ENCODE peak calls at places on chromosomes 7 and 10, in eight cellular contexts. One of them, this sample, is unnamed.

GRCh38 chr7:106281919-106282318 is 2.9 kb downstream of the NAMPT start:
- DNase-seq in RWPE1: no peak
- DNase-seq in CD8-positive, alpha-beta T cell: no peak
- DNase-seq in upper lobe of left lung: no peak
- DNase-seq in AG04450: no peak
- DNase-seq in astrocyte of the cerebellum: no peak
- DNase-seq in fibroblast of mammary gland: no peak
- DNase-seq in colonic mucosa: no peak
- DNase-seq in this sample: no peak

GRCh38 chr10:114313139-114313538 is 74.1 kb downstream of the VWA2 start:
- DNase-seq in AG04450: no peak
- DNase-seq in upper lobe of left lung: no peak
- DNase-seq in fibroblast of mammary gland: no peak
- DNase-seq in RWPE1: no peak
- DNase-seq in colonic mucosa: no peak
- DNase-seq in CD8-positive, alpha-beta T cell: no peak
- DNase-seq in astrocyte of the cerebellum: no peak
- DNase-seq in this sample: no peak

GRCh38 chr10:64518456-64518855 is 997.3 kb downstream of the REEP3 start:
- DNase-seq in fibroblast of mammary gland: no peak
- DNase-seq in RWPE1: no peak
- DNase-seq in AG04450: no peak
- DNase-seq in colonic mucosa: no peak
- DNase-seq in astrocyte of the cerebellum: no peak
- DNase-seq in CD8-positive, alpha-beta T cell: no peak
- DNase-seq in upper lobe of left lung: no peak
- DNase-seq in this sample: no peak

GRCh38 chr7:107860981-107861652 is 29.9 kb upstream of the DLD start:
- DNase-seq in CD8-positive, alpha-beta T cell: no peak
- DNase-seq in RWPE1: no peak
- DNase-seq in colonic mucosa: peak; percentile 51
- DNase-seq in AG04450: no peak
- DNase-seq in upper lobe of left lung: no peak
- DNase-seq in fibroblast of mammary gland: no peak
- DNase-seq in astrocyte of the cerebellum: peak; percentile 85
- DNase-seq in this sample: no peak

GRCh38 chr7:121505021-121505420 is 108.9 kb upstream of the FAM3C start:
- DNase-seq in colonic mucosa: no peak
- DNase-seq in RWPE1: no peak
- DNase-seq in AG04450: no peak
- DNase-seq in astrocyte of the cerebellum: no peak
- DNase-seq in fibroblast of mammary gland: peak; percentile 74
- DNase-seq in CD8-positive, alpha-beta T cell: no peak
- DNase-seq in upper lobe of left lung: no peak
- DNase-seq in this sample: no peak

GRCh38 chr7:132073920-132074589 is 502.2 kb downstream of the PLXNA4 start:
- DNase-seq in astrocyte of the cerebellum: no peak
- DNase-seq in AG04450: no peak
- DNase-seq in RWPE1: no peak
- DNase-seq in upper lobe of left lung: no peak
- DNase-seq in CD8-positive, alpha-beta T cell: no peak
- DNase-seq in fibroblast of mammary gland: no peak
- DNase-seq in colonic mucosa: no peak
- DNase-seq in this sample: no peak

GRCh38 chr10:98378722-98379121 is 36.3 kb downstream of the PYROXD2 start:
- DNase-seq in CD8-positive, alpha-beta T cell: no peak
- DNase-seq in RWPE1: no peak
- DNase-seq in upper lobe of left lung: no peak
- DNase-seq in fibroblast of mammary gland: peak; percentile 24
- DNase-seq in AG04450: peak; percentile 74
- DNase-seq in colonic mucosa: no peak
- DNase-seq in astrocyte of the cerebellum: no peak
- DNase-seq in this sample: no peak

GRCh38 chr7:116169060-116169459 is 41.3 kb upstream of the TES start:
- DNase-seq in fibroblast of mammary gland: peak; percentile 59
- DNase-seq in astrocyte of the cerebellum: peak; percentile 32
- DNase-seq in CD8-positive, alpha-beta T cell: no peak
- DNase-seq in AG04450: peak; percentile 42
- DNase-seq in colonic mucosa: no peak
- DNase-seq in RWPE1: no peak
- DNase-seq in upper lobe of left lung: no peak
- DNase-seq in this sample: no peak

GRCh38 chr7:144398291-144398690 is 5.2 kb downstream of the NOBOX start:
- DNase-seq in astrocyte of the cerebellum: no peak
- DNase-seq in CD8-positive, alpha-beta T cell: no peak
- DNase-seq in AG04450: no peak
- DNase-seq in upper lobe of left lung: no peak
- DNase-seq in RWPE1: no peak
- DNase-seq in colonic mucosa: no peak
- DNase-seq in fibroblast of mammary gland: no peak
- DNase-seq in this sample: no peak

GRCh38 chr10:100167521-100168312 is 18.1 kb downstream of the ERLIN1 start:
- DNase-seq in CD8-positive, alpha-beta T cell: no peak
- DNase-seq in fibroblast of mammary gland: no peak
- DNase-seq in colonic mucosa: no peak
- DNase-seq in AG04450: no peak
- DNase-seq in astrocyte of the cerebellum: no peak
- DNase-seq in RWPE1: no peak
- DNase-seq in upper lobe of left lung: no peak
- DNase-seq in this sample: no peak

DNA sequence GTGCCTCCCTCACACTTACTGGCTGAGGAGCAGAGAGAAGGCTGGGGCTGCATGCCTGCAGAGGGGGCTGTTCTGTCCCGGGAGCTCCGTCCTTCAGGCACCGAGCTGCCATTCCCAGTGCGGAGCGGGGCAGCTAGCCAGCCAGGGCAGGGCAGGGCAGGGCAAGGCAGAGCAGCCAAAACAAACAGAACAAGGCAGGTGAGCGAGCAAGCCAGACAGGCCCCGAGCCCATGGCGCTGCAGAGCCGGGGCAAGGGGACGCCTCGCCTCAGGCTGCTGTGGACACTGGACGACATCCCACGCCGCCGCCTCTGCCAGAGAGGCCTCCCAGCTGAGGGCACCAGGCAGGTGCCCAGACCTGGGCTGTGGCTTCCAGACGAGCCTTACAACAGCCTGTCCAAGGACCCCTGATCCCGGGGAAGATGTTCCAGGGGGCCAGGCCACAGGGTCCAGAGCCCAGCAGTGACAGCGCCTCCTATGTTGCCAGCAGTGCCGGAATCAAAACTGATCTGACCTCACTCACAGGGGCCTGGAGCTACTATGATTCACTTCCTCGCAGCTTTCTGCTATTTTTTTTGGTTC is 8.2 kb upstream of the NDST2 start:
- DNase-seq in colonic mucosa: peak; percentile 87
- DNase-seq in astrocyte of the cerebellum: no peak
- DNase-seq in RWPE1: peak; percentile 72
- DNase-seq in AG04450: no peak
- DNase-seq in CD8-positive, alpha-beta T cell: no peak
- DNase-seq in upper lobe of left lung: peak; percentile 87
- DNase-seq in fibroblast of mammary gland: peak; percentile 41
- DNase-seq in this sample: no peak
- TF ChIP-seq CTCF in colonic mucosa: no peak
- TF ChIP-seq CTCF in astrocyte of the cerebellum: no peak
- TF ChIP-seq CTCF in RWPE1: peak; percentile 33
- TF ChIP-seq CTCF in AG04450: no peak
- TF ChIP-seq CTCF in CD8-positive, alpha-beta T cell: no peak
- TF ChIP-seq CTCF in upper lobe of left lung: no peak
- TF ChIP-seq CTCF in fibroblast of mammary gland: peak; percentile 14
- TF ChIP-seq CTCF in this sample: no peak

GRCh38 chr7:158704524-158705233 is at the start of gene NCAPG2:
- DNase-seq in colonic mucosa: peak; percentile 100
- DNase-seq in fibroblast of mammary gland: peak; percentile 96
- DNase-seq in astrocyte of the cerebellum: peak; percentile 90
- DNase-seq in upper lobe of left lung: peak; percentile 99
- DNase-seq in AG04450: peak; percentile 95
- DNase-seq in CD8-positive, alpha-beta T cell: peak; percentile 96
- DNase-seq in RWPE1: peak; percentile 93
- DNase-seq in this sample: peak; percentile 98
- TF ChIP-seq CTCF in colonic mucosa: no peak
- TF ChIP-seq CTCF in fibroblast of mammary gland: no peak
- TF ChIP-seq CTCF in astrocyte of the cerebellum: peak; percentile 21
- TF ChIP-seq CTCF in upper lobe of left lung: peak; percentile 82
- TF ChIP-seq CTCF in AG04450: peak; percentile 6
- TF ChIP-seq CTCF in CD8-positive, alpha-beta T cell: no peak
- TF ChIP-seq CTCF in RWPE1: no peak
- TF ChIP-seq CTCF in this sample: no peak

DNA sequence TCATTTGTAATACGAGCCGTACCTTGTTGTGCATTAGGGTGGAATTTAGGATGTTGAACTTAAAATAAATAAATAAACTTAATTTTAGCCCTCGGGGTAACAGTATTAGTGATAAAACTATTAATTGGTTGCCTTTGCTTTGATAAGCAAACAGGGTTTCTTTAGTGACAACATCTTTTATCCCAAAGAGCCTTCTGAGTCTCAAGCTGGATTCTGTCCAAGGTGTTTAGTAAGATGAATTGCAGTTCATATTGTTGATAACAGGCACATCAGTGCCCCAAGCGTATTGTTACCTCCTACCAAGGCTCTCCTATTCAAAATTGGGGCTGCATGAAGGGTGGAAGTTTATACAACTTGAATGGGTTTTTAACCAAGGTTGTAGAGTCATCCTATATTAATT is 144.4 kb upstream of the CELF2 start:
- DNase-seq in RWPE1: no peak
- DNase-seq in AG04450: no peak
- DNase-seq in CD8-positive, alpha-beta T cell: no peak
- DNase-seq in upper lobe of left lung: no peak
- DNase-seq in fibroblast of mammary gland: no peak
- DNase-seq in astrocyte of the cerebellum: no peak
- DNase-seq in colonic mucosa: no peak
- DNase-seq in this sample: no peak
- TF ChIP-seq CTCF in RWPE1: no peak
- TF ChIP-seq CTCF in AG04450: no peak
- TF ChIP-seq CTCF in CD8-positive, alpha-beta T cell: no peak
- TF ChIP-seq CTCF in upper lobe of left lung: no peak
- TF ChIP-seq CTCF in fibroblast of mammary gland: no peak
- TF ChIP-seq CTCF in astrocyte of the cerebellum: no peak
- TF ChIP-seq CTCF in colonic mucosa: no peak
- TF ChIP-seq CTCF in this sample: no peak

GRCh38 chr7:133353775-133354174 is 100.9 kb downstream of the EXOC4 start:
- DNase-seq in RWPE1: no peak
- DNase-seq in colonic mucosa: no peak
- DNase-seq in CD8-positive, alpha-beta T cell: no peak
- DNase-seq in upper lobe of left lung: no peak
- DNase-seq in AG04450: no peak
- DNase-seq in fibroblast of mammary gland: no peak
- DNase-seq in astrocyte of the cerebellum: no peak
- DNase-seq in this sample: no peak
- TF ChIP-seq CTCF in RWPE1: no peak
- TF ChIP-seq CTCF in colonic mucosa: no peak
- TF ChIP-seq CTCF in CD8-positive, alpha-beta T cell: no peak
- TF ChIP-seq CTCF in upper lobe of left lung: no peak
- TF ChIP-seq CTCF in AG04450: no peak
- TF ChIP-seq CTCF in fibroblast of mammary gland: no peak
- TF ChIP-seq CTCF in astrocyte of the cerebellum: no peak
- TF ChIP-seq CTCF in this sample: no peak

GRCh38 chr10:79203833-79204232 is 135.1 kb downstream of the ZMIZ1 start:
- DNase-seq in astrocyte of the cerebellum: no peak
- DNase-seq in CD8-positive, alpha-beta T cell: no peak
- DNase-seq in colonic mucosa: no peak
- DNase-seq in RWPE1: no peak
- DNase-seq in AG04450: no peak
- DNase-seq in upper lobe of left lung: no peak
- DNase-seq in fibroblast of mammary gland: no peak
- DNase-seq in this sample: no peak

GRCh38 chr10:79201706-79202105 is 132.9 kb downstream of the ZMIZ1 start:
- DNase-seq in CD8-positive, alpha-beta T cell: no peak
- DNase-seq in RWPE1: no peak
- DNase-seq in astrocyte of the cerebellum: no peak
- DNase-seq in colonic mucosa: no peak
- DNase-seq in fibroblast of mammary gland: no peak
- DNase-seq in AG04450: no peak
- DNase-seq in upper lobe of left lung: no peak
- DNase-seq in this sample: no peak

GRCh38 chr10:79203014-79203675 is 134.4 kb downstream of the ZMIZ1 start:
- DNase-seq in AG04450: no peak
- DNase-seq in CD8-positive, alpha-beta T cell: no peak
- DNase-seq in colonic mucosa: no peak
- DNase-seq in upper lobe of left lung: no peak
- DNase-seq in astrocyte of the cerebellum: no peak
- DNase-seq in RWPE1: no peak
- DNase-seq in fibroblast of mammary gland: no peak
- DNase-seq in this sample: no peak

GRCh38 chr10:79200346-79200745 is 131.6 kb downstream of the ZMIZ1 start:
- DNase-seq in astrocyte of the cerebellum: no peak
- DNase-seq in upper lobe of left lung: no peak
- DNase-seq in CD8-positive, alpha-beta T cell: no peak
- DNase-seq in fibroblast of mammary gland: no peak
- DNase-seq in colonic mucosa: no peak
- DNase-seq in RWPE1: no peak
- DNase-seq in AG04450: no peak
- DNase-seq in this sample: no peak

GRCh38 chr10:79202188-79203013 is 133.6 kb downstream of the ZMIZ1 start:
- DNase-seq in RWPE1: no peak
- DNase-seq in AG04450: no peak
- DNase-seq in astrocyte of the cerebellum: no peak
- DNase-seq in upper lobe of left lung: peak; percentile 65
- DNase-seq in CD8-positive, alpha-beta T cell: no peak
- DNase-seq in fibroblast of mammary gland: no peak
- DNase-seq in colonic mucosa: no peak
- DNase-seq in this sample: no peak
- TF ChIP-seq CTCF in RWPE1: no peak
- TF ChIP-seq CTCF in AG04450: peak; percentile 58
- TF ChIP-seq CTCF in astrocyte of the cerebellum: peak; percentile 60
- TF ChIP-seq CTCF in upper lobe of left lung: peak; percentile 51
- TF ChIP-seq CTCF in CD8-positive, alpha-beta T cell: peak; percentile 22
- TF ChIP-seq CTCF in fibroblast of mammary gland: peak; percentile 50
- TF ChIP-seq CTCF in colonic mucosa: peak; percentile 41
- TF ChIP-seq CTCF in this sample: peak; percentile 44